ENCODE peak calls at places on chromosomes 4 and X, in four cellular contexts. One of them, this sample, is unnamed.
A peak's percentile ranks its signal among the peaks of the same experiment; 100 is the strongest.

GRCh38 chr4:127525585-127525984 is 107.2 kb upstream of the INTU start:
- DNase-seq in H9: no peak
- DNase-seq in mesendoderm: peak; percentile 79
- DNase-seq in H1: no peak
- DNase-seq in this sample: no peak

GRCh38 chr4:138677212-138677611 is 338.4 kb upstream of the NOCT start:
- DNase-seq in H9: no peak
- DNase-seq in mesendoderm: no peak
- DNase-seq in H1: no peak
- DNase-seq in this sample: no peak

GRCh38 chrX:3713225-3713936 is at the start of gene PRKX:
- DNase-seq in H1: peak; percentile 60
- DNase-seq in H9: peak; percentile 69
- DNase-seq in mesendoderm: peak; percentile 64
- DNase-seq in this sample: peak; percentile 36

GRCh38 chr4:159487284-159487747 is 384.4 kb downstream of the RAPGEF2 start:
- DNase-seq in H9: peak; percentile 76
- DNase-seq in mesendoderm: peak; percentile 90
- DNase-seq in H1: peak; percentile 63
- DNase-seq in this sample: peak; percentile 74

GRCh38 chr4:147453561-147454141 is 27.2 kb upstream of the EDNRA start:
- DNase-seq in H1: no peak
- DNase-seq in mesendoderm: peak; percentile 47
- DNase-seq in H9: no peak
- DNase-seq in this sample: peak; percentile 44

GRCh38 chr4:4990329-4990728 is 28.9 kb downstream of the CYTL1 start:
- DNase-seq in H1: no peak
- DNase-seq in mesendoderm: no peak
- DNase-seq in H9: no peak
- DNase-seq in this sample: no peak

GRCh38 chrX:70360366-70360765 is 62.7 kb upstream of the GDPD2 start:
- DNase-seq in H1: no peak
- DNase-seq in mesendoderm: no peak
- DNase-seq in H9: no peak
- DNase-seq in this sample: no peak

GRCh38 chrX:71637848-71638247 is 19.5 kb upstream of the CXCR3 start:
- DNase-seq in H9: no peak
- DNase-seq in mesendoderm: no peak
- DNase-seq in H1: no peak
- DNase-seq in this sample: peak; percentile 70

GRCh38 chrX:102712967-102713677 is 874 bp downstream of the GPRASP2 start:
- DNase-seq in H1: peak; percentile 54
- DNase-seq in mesendoderm: peak; percentile 63
- DNase-seq in H9: peak; percentile 36
- DNase-seq in this sample: peak; percentile 41

GRCh38 chrX:82734140-82734539 is 774.0 kb upstream of the POU3F4 start:
- DNase-seq in mesendoderm: no peak
- DNase-seq in H9: no peak
- DNase-seq in H1: no peak
- DNase-seq in this sample: no peak

GRCh38 chr4:174318829-174319764 is 35.4 kb downstream of the CEP44 start:
- DNase-seq in H1: no peak
- DNase-seq in mesendoderm: peak; percentile 66
- DNase-seq in H9: no peak
- DNase-seq in this sample: peak; percentile 46

GRCh38 chr4:95694411-95694810 is 145.5 kb upstream of the PDHA2 start:
- DNase-seq in H9: no peak
- DNase-seq in H1: no peak
- DNase-seq in mesendoderm: no peak
- DNase-seq in this sample: no peak

GRCh38 chrX:15686818-15687685 is 22.4 kb upstream of the CLTRN start:
- DNase-seq in H9: peak; percentile 59
- DNase-seq in H1: peak; percentile 49
- DNase-seq in mesendoderm: peak; percentile 56
- DNase-seq in this sample: peak; percentile 61

GRCh38 chrX:53435997-53436396 is 1.8 kb upstream of the HSD17B10 start:
- DNase-seq in H1: peak; percentile 53
- DNase-seq in H9: peak; percentile 48
- DNase-seq in mesendoderm: peak; percentile 70
- DNase-seq in this sample: peak; percentile 67

GRCh38 chrX:132775230-132775823 is 183.1 kb downstream of the HS6ST2 start:
- DNase-seq in H9: no peak
- DNase-seq in mesendoderm: no peak
- DNase-seq in H1: no peak
- DNase-seq in this sample: no peak

GRCh38 chr4:139532951-139533350 is 23.1 kb downstream of the SETD7 start:
- DNase-seq in H9: no peak
- DNase-seq in mesendoderm: no peak
- DNase-seq in H1: no peak
- DNase-seq in this sample: peak; percentile 25

GRCh38 chr4:71429106-71429505 is 90.3 kb downstream of the SLC4A4 start:
- DNase-seq in H9: no peak
- DNase-seq in mesendoderm: no peak
- DNase-seq in H1: no peak
- DNase-seq in this sample: no peak

GRCh38 chr4:184100297-184100885 is 117.3 kb downstream of the ENPP6 start:
- DNase-seq in H1: peak; percentile 94
- DNase-seq in mesendoderm: peak; percentile 59
- DNase-seq in H9: peak; percentile 68
- DNase-seq in this sample: peak; percentile 26

GRCh38 chr4:175705407-175705806 is 106.7 kb downstream of the GPM6A start:
- DNase-seq in H9: peak; percentile 66
- DNase-seq in H1: peak; percentile 63
- DNase-seq in mesendoderm: peak; percentile 67
- DNase-seq in this sample: no peak

GRCh38 chr4:164924670-164925238 is 47.8 kb downstream of the APELA start:
- DNase-seq in H9: no peak
- DNase-seq in H1: no peak
- DNase-seq in mesendoderm: no peak
- DNase-seq in this sample: no peak

GRCh38 chr4:167989815-167990214 is 102.5 kb upstream of the ANXA10 start:
- DNase-seq in H1: no peak
- DNase-seq in H9: no peak
- DNase-seq in mesendoderm: no peak
- DNase-seq in this sample: no peak

GRCh38 chrX:15465896-15466651 is 27.1 kb downstream of the PIR start:
- DNase-seq in H9: peak; percentile 73
- DNase-seq in mesendoderm: peak; percentile 35
- DNase-seq in H1: peak; percentile 67
- DNase-seq in this sample: peak; percentile 7

GRCh38 chr4:183163135-183163534 is 64.1 kb downstream of the WWC2 start:
- DNase-seq in H9: no peak
- DNase-seq in H1: no peak
- DNase-seq in mesendoderm: no peak
- DNase-seq in this sample: no peak

GRCh38 chr4:29047341-29048041 is 1672.7 kb upstream of the PCDH7 start:
- DNase-seq in mesendoderm: no peak
- DNase-seq in H9: no peak
- DNase-seq in H1: no peak
- DNase-seq in this sample: no peak

GRCh38 chr4:101787917-101788316 is 2.6 kb upstream of the BANK1 start:
- DNase-seq in H1: no peak
- DNase-seq in H9: no peak
- DNase-seq in mesendoderm: peak; percentile 93
- DNase-seq in this sample: no peak

GRCh38 chr4:153211986-153212720 is 7.9 kb downstream of the TRIM2 start:
- DNase-seq in mesendoderm: no peak
- DNase-seq in H1: no peak
- DNase-seq in H9: no peak
- DNase-seq in this sample: peak; percentile 77

GRCh38 chr4:54539500-54540029 is 118.2 kb upstream of the KIT start:
- DNase-seq in H1: peak; percentile 78
- DNase-seq in mesendoderm: peak; percentile 84
- DNase-seq in H9: peak; percentile 83
- DNase-seq in this sample: peak; percentile 46

GRCh38 chr4:75723117-75723801 is 1.1 kb upstream of the USO1 start:
- DNase-seq in H1: peak; percentile 24
- DNase-seq in mesendoderm: no peak
- DNase-seq in H9: no peak
- DNase-seq in this sample: peak; percentile 80

GRCh38 chr4:28277931-28278330 is 1417.3 kb downstream of the STIM2 start:
- DNase-seq in H9: no peak
- DNase-seq in H1: no peak
- DNase-seq in mesendoderm: no peak
- DNase-seq in this sample: peak; percentile 16

GRCh38 chr4:108560624-108561023 is 59.8 kb upstream of the RPL34 start:
- DNase-seq in mesendoderm: peak; percentile 27
- DNase-seq in H1: no peak
- DNase-seq in H9: no peak
- DNase-seq in this sample: no peak

GRCh38 chrX:1531106-1531890 is 5.7 kb downstream of the P2RY8 start:
- DNase-seq in mesendoderm: no peak
- DNase-seq in H9: no peak
- DNase-seq in H1: peak; percentile 36
- DNase-seq in this sample: no peak

GRCh38 chr4:124806403-124806802 is 93.9 kb upstream of the ANKRD50 start:
- DNase-seq in mesendoderm: peak; percentile 65
- DNase-seq in H9: no peak
- DNase-seq in H1: no peak
- DNase-seq in this sample: peak; percentile 63

GRCh38 chr4:128570380-128570779 is 239.1 kb upstream of the JADE1 start:
- DNase-seq in H9: no peak
- DNase-seq in H1: no peak
- DNase-seq in mesendoderm: peak; percentile 34
- DNase-seq in this sample: peak; percentile 62

GRCh38 chr4:183968502-183968901 is 63.4 kb downstream of the STOX2 start:
- DNase-seq in mesendoderm: peak; percentile 63
- DNase-seq in H1: no peak
- DNase-seq in H9: no peak
- DNase-seq in this sample: no peak

GRCh38 chrX:66200855-66201795 is 37.1 kb downstream of the HEPH start:
- DNase-seq in H1: no peak
- DNase-seq in H9: no peak
- DNase-seq in mesendoderm: no peak
- DNase-seq in this sample: peak; percentile 17

GRCh38 chr4:62209757-62210156 is 1009.6 kb downstream of the ADGRL3 start:
- DNase-seq in H1: no peak
- DNase-seq in H9: no peak
- DNase-seq in mesendoderm: no peak
- DNase-seq in this sample: no peak
- H4K5ac ChIP-seq in H1: no peak overlapping the region
- H4K5ac ChIP-seq in H9: no peak overlapping the region
- H4K5ac ChIP-seq in mesendoderm: no peak overlapping the region
- H4K5ac ChIP-seq in this sample: no peak overlapping the region

GRCh38 chr4:151291485-151291884 is 14.5 kb downstream of the PRSS48 start:
- DNase-seq in H1: no peak
- DNase-seq in H9: no peak
- DNase-seq in mesendoderm: no peak
- DNase-seq in this sample: no peak
- H4K5ac ChIP-seq in H1: no peak overlapping the region
- H4K5ac ChIP-seq in H9: no peak overlapping the region
- H4K5ac ChIP-seq in mesendoderm: no peak overlapping the region
- H4K5ac ChIP-seq in this sample: no peak overlapping the region

DNA sequence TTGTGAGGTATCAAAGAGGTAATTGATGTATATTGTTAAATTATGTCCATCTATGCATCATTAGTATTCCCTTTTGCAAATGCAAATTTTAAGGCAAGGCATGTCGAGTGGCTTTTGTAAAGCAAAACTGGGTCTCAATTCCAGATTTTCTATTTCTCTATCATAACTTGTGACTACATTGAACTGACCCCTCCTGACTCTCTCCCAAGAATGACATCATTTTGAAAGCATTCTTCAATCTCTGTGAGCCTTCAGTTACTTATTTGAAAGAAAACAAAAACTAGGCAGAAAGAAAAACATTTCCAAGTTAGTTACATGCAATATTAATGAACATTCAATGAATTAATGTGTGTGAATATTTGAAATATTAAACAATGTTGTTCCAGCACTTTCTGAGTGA is 314.3 kb upstream of the CLNK start:
- DNase-seq in H9: no peak
- DNase-seq in mesendoderm: peak; percentile 22
- DNase-seq in H1: no peak
- DNase-seq in this sample: no peak
- H4K5ac ChIP-seq in H9: no peak overlapping the region
- H4K5ac ChIP-seq in mesendoderm: peak overlapping the region; percentile 22
- H4K5ac ChIP-seq in H1: no peak overlapping the region
- H4K5ac ChIP-seq in this sample: no peak overlapping the region

DNA sequence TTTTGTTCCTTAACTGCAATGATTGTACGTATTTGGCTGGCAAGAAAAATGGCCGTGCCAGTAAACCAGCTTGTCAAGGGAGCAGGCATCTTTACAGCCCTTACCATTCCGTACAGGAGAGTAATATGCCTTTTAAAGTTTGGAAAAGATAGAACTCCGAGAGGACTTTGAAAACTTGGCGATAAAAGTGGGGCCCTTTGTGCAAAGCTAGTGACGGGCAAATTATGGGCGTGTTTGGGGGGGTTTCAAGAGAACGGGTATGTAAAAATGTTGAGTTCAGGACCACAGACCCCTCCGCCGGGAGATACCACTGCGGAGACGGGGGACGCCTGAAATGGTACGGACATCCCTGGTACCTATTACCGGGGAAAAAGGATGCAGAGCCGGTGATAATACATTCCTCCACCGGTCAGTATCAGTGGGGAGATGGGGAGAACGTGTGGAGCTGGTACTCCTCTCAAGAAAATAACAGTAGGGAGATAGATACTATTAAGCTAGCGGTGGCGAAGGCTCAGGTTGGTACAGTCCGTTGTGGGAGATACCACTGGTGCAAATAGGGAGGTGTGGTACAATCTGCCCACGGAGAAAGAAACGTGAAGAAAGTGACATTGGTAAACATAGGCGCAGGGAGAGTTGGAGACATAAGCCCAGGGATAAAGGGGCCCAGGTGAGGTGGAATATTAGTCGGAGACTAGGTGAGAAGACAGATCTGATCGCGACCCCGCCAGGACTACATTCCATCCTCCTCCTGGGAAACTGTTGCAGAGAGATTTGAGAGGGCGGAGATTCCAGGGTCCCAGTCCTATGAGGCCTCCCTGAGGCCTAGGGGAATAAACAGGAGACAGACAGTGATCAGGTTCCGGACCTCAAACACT is 14.5 kb downstream of the SPACA5 start:
- DNase-seq in H1: peak; percentile 78
- DNase-seq in mesendoderm: peak; percentile 89
- DNase-seq in H9: peak; percentile 69
- DNase-seq in this sample: peak; percentile 81
- H4K5ac ChIP-seq in H1: peak overlapping the region; percentile 94
- H4K5ac ChIP-seq in mesendoderm: no peak overlapping the region
- H4K5ac ChIP-seq in H9: peak overlapping the region; percentile 48
- H4K5ac ChIP-seq in this sample: peak overlapping the region; percentile 96

This sample was measured in IMR-90.